ENCODE peak calls at places on chromosome 6, in six cellular contexts. T is retina; Y is mammary epithelial cell; X is stimulated activated CD8-positive, alpha-beta memory T cell treated with anti-CD3 and anti-CD28 coated beads, Interleukin-15, amount 100 ng/mL, for 24 hours; O is anterior cingulate cortex; D is ovary. G is an unnamed sample.

GRCh38 chr6:111666812-111667211 is 61.1 kb upstream of the TRAF3IP2 start:
- DNase-seq in T (no peak), Y (no peak), X (no peak), O (no peak), D (no peak), G (no peak)

GRCh38 chr6:170393807-170394399 is 87.3 kb downstream of the FAM120B start:
- DNase-seq in T (no peak), Y (peak; percentile 31), X (no peak), O (no peak), D (no peak), G (no peak)

GRCh38 chr6:87766211-87766610 is 64.2 kb upstream of the AKIRIN2 start:
- DNase-seq in T (no peak), Y (no peak), X (no peak), O (no peak), D (no peak), G (no peak)

GRCh38 chr6:18406955-18407738 is 20.0 kb downstream of the RNF144B start:
- DNase-seq in T (no peak), Y (no peak), X (no peak), O (no peak), D (no peak), G (no peak)

GRCh38 chr6:133503330-133503729 is 262.2 kb downstream of the EYA4 start:
- DNase-seq in T (no peak), Y (no peak), X (no peak), O (no peak), D (no peak), G (no peak)

GRCh38 chr6:131107166-131107565 is 28.1 kb upstream of the AKAP7 start:
- DNase-seq in T (no peak), Y (peak; percentile 18), X (no peak), O (no peak), D (no peak), G (no peak)

GRCh38 chr6:43054206-43054943 is 724 bp upstream of the CUL7 start:
- DNase-seq in T (no peak), Y (no peak), X (no peak), O (no peak), D (peak; percentile 70), G (no peak)

GRCh38 chr6:139161817-139162284 is 27.0 kb downstream of the HECA start:
- DNase-seq in T (no peak), Y (no peak), X (no peak), O (no peak), D (no peak), G (peak; percentile 64)

GRCh38 chr6:163787001-163787667 is 372.6 kb downstream of the QKI start:
- DNase-seq in T (no peak), Y (no peak), X (no peak), O (no peak), D (no peak), G (no peak)

GRCh38 chr6:17431581-17431980 is 38.2 kb downstream of the CAP2 start:
- DNase-seq in T (no peak), Y (no peak), X (no peak), O (no peak), D (no peak), G (no peak)

GRCh38 chr6:129923520-129923919 is 62.4 kb upstream of the TMEM244 start:
- DNase-seq in T (no peak), Y (no peak), X (no peak), O (no peak), D (no peak), G (no peak)

GRCh38 chr6:152310371-152310954 is 326.7 kb downstream of the SYNE1 start:
- DNase-seq in T (no peak), Y (no peak), X (no peak), O (no peak), D (no peak), G (no peak)

GRCh38 chr6:169263374-169263773 is 9.7 kb upstream of the THBS2 start:
- DNase-seq in T (no peak), Y (no peak), X (no peak), O (no peak), D (no peak), G (no peak)

GRCh38 chr6:89067796-89068195 is 12.8 kb upstream of the PNRC1 start:
- DNase-seq in T (no peak), Y (peak; percentile 73), X (no peak), O (no peak), D (no peak), G (no peak)

GRCh38 chr6:46734867-46735719 is at the start of gene PLA2G7:
- DNase-seq in T (peak; percentile 87), Y (peak; percentile 57), X (no peak), O (no peak), D (peak; percentile 47), G (no peak)

GRCh38 chr6:125507987-125508655 is 206.4 kb upstream of the HDDC2 start:
- DNase-seq in T (no peak), Y (no peak), X (no peak), O (peak; percentile 2), D (no peak), G (no peak)

GRCh38 chr6:52839124-52840055 is 1.2 kb downstream of the GSTA5 start:
- DNase-seq in T (peak; percentile 45), Y (peak; percentile 58), X (peak; percentile 17), O (no peak), D (no peak), G (peak; percentile 18)

GRCh38 chr6:25253371-25253770 is 25.8 kb upstream of the CARMIL1 start:
- DNase-seq in T (no peak), Y (peak; percentile 64), X (no peak), O (no peak), D (no peak), G (no peak)

GRCh38 chr6:112640895-112641294 is 293.8 kb downstream of the RFPL4B start:
- DNase-seq in T (no peak), Y (peak; percentile 56), X (no peak), O (no peak), D (no peak), G (no peak)

GRCh38 chr6:122649701-122650100 is 39.5 kb downstream of the PKIB start:
- DNase-seq in T (no peak), Y (peak; percentile 52), X (no peak), O (no peak), D (no peak), G (no peak)

GRCh38 chr6:31180500-31180899 is 10.0 kb upstream of the POU5F1 start:
- DNase-seq in T (peak; percentile 37), Y (no peak), X (no peak), O (no peak), D (peak; percentile 85), G (peak; percentile 54)

GRCh38 chr6:26025047-26025893 is 62.0 kb upstream of the HFE start:
- DNase-seq in T (no peak), Y (peak; percentile 61), X (no peak), O (no peak), D (no peak), G (no peak)

GRCh38 chr6:7392402-7392801 is 2.8 kb downstream of the RIOK1 start:
- DNase-seq in T (no peak), Y (no peak), X (no peak), O (no peak), D (no peak), G (no peak)

GRCh38 chr6:104955491-104955890 is 1.4 kb upstream of the LIN28B start:
- DNase-seq in T (no peak), Y (no peak), X (no peak), O (no peak), D (no peak), G (no peak)

G was measured in GM18507.